ENCODE peak calls at places on chromosomes 1 and 21, in eight cellular contexts. A, R, F, N, U, K, Y and D are unnamed samples.

GRCh38 chr1:27446491-27447020 is 43.4 kb downstream of the WASF2 start:
- DNase-seq in A (no peak), R (no peak), F (no peak), N (no peak), U (no peak), K (no peak), Y (no peak), D (no peak)

GRCh38 chr1:225423518-225423855 is 4.4 kb downstream of the LBR start:
- DNase-seq in A (no peak), R (no peak), F (no peak), N (no peak), U (no peak), K (no peak), Y (no peak), D (no peak)

GRCh38 chr1:90394247-90394646 is 322.9 kb downstream of the BARHL2 start:
- DNase-seq in A (no peak), R (no peak), F (no peak), N (no peak), U (no peak), K (no peak), Y (no peak), D (no peak)

GRCh38 chr1:229685149-229685548 is 59.1 kb downstream of the URB2 start:
- DNase-seq in A (no peak), R (no peak), F (no peak), N (no peak), U (no peak), K (no peak), Y (no peak), D (no peak)

GRCh38 chr1:207102659-207103058 is 1.4 kb upstream of the C4BPA start:
- DNase-seq in A (no peak), R (no peak), F (no peak), N (no peak), U (no peak), K (no peak), Y (no peak), D (no peak)

GRCh38 chr1:193654951-193655705 is 468.7 kb upstream of the B3GALT2 start:
- DNase-seq in A (no peak), R (no peak), F (no peak), N (no peak), U (no peak), K (no peak), Y (no peak), D (no peak)

GRCh38 chr1:50667710-50668356 is 244.6 kb upstream of the DMRTA2 start:
- DNase-seq in A (no peak), R (no peak), F (no peak), N (no peak), U (peak), K (no peak), Y (no peak), D (no peak)

GRCh38 chr1:18463984-18464664 is 16.6 kb upstream of the KLHDC7A start:
- DNase-seq in A (no peak), R (no peak), F (no peak), N (no peak), U (no peak), K (no peak), Y (no peak), D (no peak)

GRCh38 chr1:46043491-46044017 is 88.9 kb downstream of the PIK3R3 start:
- DNase-seq in A (peak), R (no peak), F (no peak), N (no peak), U (no peak), K (no peak), Y (no peak), D (peak)

GRCh38 chr1:245645894-245646293 is 491.1 kb downstream of the KIF26B start:
- DNase-seq in A (no peak), R (no peak), F (no peak), N (no peak), U (no peak), K (no peak), Y (no peak), D (peak)

GRCh38 chr1:29870621-29871020 is 634.3 kb downstream of the PTPRU start:
- DNase-seq in A (no peak), R (no peak), F (no peak), N (no peak), U (no peak), K (no peak), Y (no peak), D (peak)

GRCh38 chr21:43585924-43586411 is 73.3 kb downstream of the HSF2BP start:
- DNase-seq in A (peak), R (no peak), F (peak), N (no peak), U (peak), K (no peak), Y (peak), D (peak)

GRCh38 chr1:2528966-2529750 is 905 bp downstream of the HES5 start:
- DNase-seq in A (peak), R (peak), F (no peak), N (no peak), U (no peak), K (no peak), Y (peak), D (peak)

GRCh38 chr1:66396212-66396890 is 137.6 kb upstream of the SGIP1 start:
- DNase-seq in A (no peak), R (no peak), F (no peak), N (no peak), U (no peak), K (no peak), Y (no peak), D (no peak)

GRCh38 chr21:38760017-38760761 is 45.5 kb upstream of the ETS2 start:
- DNase-seq in A (no peak), R (no peak), F (no peak), N (no peak), U (no peak), K (no peak), Y (no peak), D (peak)

GRCh38 chr1:208520700-208521099 is 276.5 kb upstream of the PLXNA2 start:
- DNase-seq in A (no peak), R (no peak), F (no peak), N (no peak), U (no peak), K (no peak), Y (no peak), D (no peak)

GRCh38 chr1:218480137-218480536 is 135.0 kb downstream of the TGFB2 start:
- DNase-seq in A (no peak), R (no peak), F (no peak), N (no peak), U (peak), K (no peak), Y (no peak), D (peak)

GRCh38 chr1:21344750-21345443 is 54.6 kb upstream of the ECE1 start:
- DNase-seq in A (no peak), R (no peak), F (no peak), N (no peak), U (no peak), K (no peak), Y (no peak), D (no peak)